ENCODE peak calls at places on chromosome 19, in seven cellular contexts. G, A, N, L, T, S and J are unnamed samples.

GRCh38 chr19:35545855-35546381 is 492 bp downstream of the TMEM147 start:
- DNase-seq in N (no peak), L (peak), G (no peak), S (peak), A (no peak), T (no peak), J (peak)

GRCh38 chr19:48490980-48491792 is 20.4 kb downstream of the LMTK3 start:
- DNase-seq in S (peak), L (peak), G (no peak), T (peak), A (peak), N (no peak), J (peak)

GRCh38 chr19:40217921-40218890 is at the start of gene TTC9B:
- DNase-seq in L (peak), G (no peak), S (peak), N (no peak), T (peak), A (peak), J (no peak)

GRCh38 chr19:16235811-16236710 is 38.4 kb downstream of the AP1M1 start:
- DNase-seq in T (peak), A (no peak), L (no peak), N (peak), S (peak), G (no peak), J (no peak)

GRCh38 chr19:8610041-8610927 is at the start of gene ADAMTS10:
- DNase-seq in G (no peak), T (peak), N (no peak), L (peak), A (peak), S (peak), J (peak)

GRCh38 chr19:43678512-43678911 is 8.5 kb upstream of the PLAUR start:
- DNase-seq in N (no peak), S (no peak), T (no peak), A (no peak), L (no peak), G (no peak), J (no peak)

GRCh38 chr19:33134571-33135041 is 2.7 kb downstream of the WDR88 start:
- DNase-seq in G (no peak), S (peak), A (peak), L (no peak), N (no peak), T (peak), J (no peak)

GRCh38 chr19:30880551-30880950 is 468.7 kb downstream of the TSHZ3 start:
- DNase-seq in G (no peak), S (no peak), N (no peak), L (no peak), T (no peak), A (peak), J (no peak)

GRCh38 chr19:38152461-38153379 is 71.3 kb downstream of the DPF1 start:
- DNase-seq in S (no peak), G (no peak), N (no peak), T (peak), L (no peak), A (no peak), J (no peak)

GRCh38 chr19:1232652-1233360 is 5.0 kb downstream of the CBARP start:
- DNase-seq in N (no peak), A (no peak), G (no peak), S (no peak), T (no peak), L (no peak), J (no peak)

GRCh38 chr19:53365899-53366493 is 491 bp downstream of the ZNF525 start:
- DNase-seq in A (no peak), S (peak), N (no peak), G (no peak), L (no peak), T (no peak), J (no peak)

GRCh38 chr19:33496496-33496895 is 25.1 kb downstream of the PEPD start:
- DNase-seq in A (no peak), S (no peak), T (no peak), N (no peak), G (no peak), L (no peak), J (no peak)

GRCh38 chr19:23101241-23101640 is 15.6 kb upstream of the ZNF730 start:
- DNase-seq in L (no peak), G (no peak), T (no peak), A (no peak), S (no peak), N (no peak), J (no peak)

GRCh38 chr19:16017138-16017490 is 59.2 kb upstream of the TPM4 start:
- DNase-seq in S (no peak), N (no peak), G (no peak), L (no peak), A (no peak), T (no peak), J (no peak)

GRCh38 chr19:20964798-20965197 is 41.7 kb downstream of the ZNF85 start:
- DNase-seq in N (no peak), A (peak), G (no peak), T (peak), L (no peak), S (peak), J (no peak)

GRCh38 chr19:4115050-4115817 is 8.7 kb downstream of the MAP2K2 start:
- DNase-seq in S (peak), N (no peak), A (no peak), L (peak), T (no peak), G (no peak), J (peak)

GRCh38 chr19:32735936-32736335 is 16.4 kb downstream of the TDRD12 start:
- DNase-seq in L (no peak), A (no peak), S (no peak), N (no peak), G (no peak), T (no peak), J (no peak)

GRCh38 chr19:51327066-51327985 is 14.6 kb downstream of the VSIG10L start:
- DNase-seq in N (no peak), L (peak), S (peak), T (peak), G (no peak), A (peak), J (peak)

GRCh38 chr19:36113895-36114762 is 546 bp downstream of the POLR2I start:
- DNase-seq in T (peak), L (peak), N (no peak), G (no peak), A (peak), S (peak), J (no peak)

GRCh38 chr19:56080669-56081401 is 40.3 kb downstream of the ZNF787 start:
- DNase-seq in T (peak), L (peak), N (peak), G (no peak), A (peak), S (peak), J (peak)

GRCh38 chr19:53381376-53381775 is 13.6 kb upstream of the ZNF765 start:
- DNase-seq in N (no peak), G (no peak), A (no peak), T (no peak), L (no peak), S (no peak), J (no peak)

GRCh38 chr19:15199652-15200574 is 882 bp downstream of the NOTCH3 start:
- DNase-seq in T (peak), S (no peak), L (no peak), A (peak), G (no peak), N (no peak), J (no peak)

GRCh38 chr19:38267780-38268430 is 3.5 kb downstream of the SPINT2 start:
- DNase-seq in G (no peak), T (no peak), N (no peak), S (no peak), A (no peak), L (no peak), J (no peak)

GRCh38 chr19:37654118-37654517 is 1.1 kb downstream of the ZFP30 start:
- DNase-seq in G (no peak), L (no peak), S (no peak), N (no peak), A (no peak), T (no peak), J (no peak)

GRCh38 chr19:1130801-1131717 is 27.3 kb downstream of the GPX4 start:
- DNase-seq in L (peak), N (no peak), S (peak), A (no peak), T (no peak), G (no peak), J (peak)

GRCh38 chr19:38653028-38653571 is 5.7 kb downstream of the ACTN4 start:
- DNase-seq in G (no peak), L (no peak), N (no peak), A (no peak), S (no peak), T (no peak), J (no peak)

GRCh38 chr19:42202290-42202867 is 15.1 kb downstream of the DEDD2 start:
- DNase-seq in A (no peak), N (no peak), T (no peak), G (no peak), S (peak), L (no peak), J (no peak)
- H3K27ac ChIP-seq in A (no peak), N (peak), T (no peak), G (no peak), S (no peak), L (peak), J (peak)

GRCh38 chr19:2578391-2578826 is 102.5 kb downstream of the GADD45B start:
- DNase-seq in A (peak), S (no peak), T (peak), G (no peak), N (no peak), L (no peak), J (no peak)
- H3K27ac ChIP-seq in A (no peak), S (no peak), T (peak), G (peak), N (peak), L (no peak), J (no peak)

GRCh38 chr19:57802269-57802668 is 12.4 kb downstream of the ZNF552 start:
- DNase-seq in G (no peak), S (no peak), N (no peak), L (no peak), T (peak), A (peak), J (no peak)

GRCh38 chr19:57807541-57807940 is 7.2 kb downstream of the ZNF552 start:
- DNase-seq in T (no peak), L (no peak), G (no peak), N (no peak), A (no peak), S (no peak), J (no peak)

GRCh38 chr19:57803594-57804325 is 11.0 kb downstream of the ZNF552 start:
- DNase-seq in N (no peak), L (no peak), S (peak), T (peak), G (no peak), A (peak), J (no peak)

GRCh38 chr19:57800696-57801095 is 14.0 kb downstream of the ZNF552 start:
- DNase-seq in S (no peak), N (no peak), G (no peak), L (no peak), A (no peak), T (no peak), J (no peak)

DNA sequence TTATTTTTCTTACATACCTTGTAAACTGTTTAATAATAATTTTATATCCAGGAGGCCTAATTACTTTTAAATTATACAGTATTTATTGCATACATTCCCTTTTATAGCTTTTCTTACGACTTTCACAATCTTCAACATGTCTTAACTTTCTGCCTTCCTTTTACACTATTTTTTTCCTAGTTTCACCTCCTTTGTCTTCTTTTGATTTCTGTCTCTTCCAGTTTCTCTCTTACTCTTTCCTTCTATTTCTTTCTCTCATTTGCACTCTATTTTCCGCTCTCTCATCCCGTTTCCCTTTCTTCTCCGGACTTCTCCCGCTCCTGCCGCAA is 11.5 kb downstream of the ZNF552 start:
- DNase-seq in L (no peak), S (no peak), N (no peak), T (no peak), G (no peak), A (no peak), J (no peak)
- H3K27ac ChIP-seq in L (no peak), S (no peak), N (peak), T (peak), G (peak), A (peak), J (no peak)

DNA sequence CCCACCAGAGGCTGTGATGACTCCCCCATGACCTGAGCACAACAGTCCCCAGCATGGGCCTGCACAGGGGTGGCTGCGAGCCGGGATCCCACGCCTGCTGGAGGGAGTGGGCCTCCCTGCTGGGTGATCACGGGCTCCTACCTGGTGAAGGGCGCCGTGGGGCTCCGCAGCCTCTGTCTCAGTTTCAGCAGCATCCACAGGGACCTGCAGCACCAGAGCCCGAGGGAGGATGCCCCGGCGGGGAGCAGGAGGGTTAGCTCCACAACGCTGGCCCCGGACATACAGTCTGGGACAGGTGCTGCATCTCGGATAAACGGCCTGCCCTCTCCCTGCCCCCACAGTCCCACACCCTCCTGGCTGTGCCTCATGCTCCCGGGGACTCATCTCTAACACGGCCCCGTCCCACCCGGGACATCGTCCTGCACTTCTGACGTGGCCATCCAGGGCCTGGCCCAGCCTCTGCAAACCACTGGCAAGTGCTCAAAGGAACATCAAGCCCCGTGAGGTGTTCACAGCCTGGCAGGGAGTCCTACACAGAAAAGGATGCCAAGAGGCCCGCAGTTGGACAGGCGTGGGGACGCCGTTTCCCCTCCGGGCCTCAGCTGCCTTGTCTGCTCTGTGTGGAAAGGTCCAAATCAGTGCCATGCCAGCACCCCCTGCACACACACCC is 10.5 kb downstream of the PEX11G start:
- DNase-seq in T (no peak), N (no peak), L (no peak), A (no peak), S (no peak), G (no peak), J (no peak)
- H3K27ac ChIP-seq in T (no peak), N (no peak), L (no peak), A (no peak), S (no peak), G (no peak), J (no peak)

GRCh38 chr19:22052644-22053013 is 345 bp downstream of the ZNF257 start:
- DNase-seq in G (no peak), T (no peak), A (no peak), N (no peak), L (no peak), S (no peak), J (no peak)
- H3K27ac ChIP-seq in G (no peak), T (no peak), A (no peak), N (no peak), L (peak), S (peak), J (peak)

DNA sequence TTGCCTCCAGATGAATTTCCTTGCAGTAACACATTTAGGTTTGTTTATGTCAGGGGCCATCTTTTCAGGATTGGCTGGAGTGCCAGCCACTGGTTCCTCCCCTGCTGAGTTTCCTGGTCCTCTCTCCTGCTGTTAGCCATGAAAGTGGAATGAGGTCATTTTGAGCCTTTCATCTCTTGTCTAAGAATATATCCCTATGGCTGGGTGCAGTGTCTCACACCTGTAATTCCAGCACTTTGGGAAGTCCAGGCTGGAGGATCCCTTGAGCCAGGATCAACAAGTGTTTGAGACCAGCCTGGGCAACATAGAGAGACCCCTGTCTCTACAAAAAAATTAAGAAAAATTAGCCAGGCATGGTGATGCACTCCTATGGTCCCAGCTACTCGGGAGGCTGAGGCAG is 20.7 kb downstream of the SMARCA4 start:
- DNase-seq in S (no peak), T (no peak), G (no peak), N (no peak), L (no peak), A (no peak), J (no peak)
- H3K27ac ChIP-seq in S (no peak), T (no peak), G (no peak), N (no peak), L (no peak), A (no peak), J (no peak)

GRCh38 chr19:13537454-13537853 is 31.2 kb upstream of the CACNA1A start:
- DNase-seq in L (no peak), T (peak), G (no peak), N (no peak), S (no peak), A (peak), J (no peak)
- H3K27ac ChIP-seq in L (no peak), T (no peak), G (no peak), N (no peak), S (no peak), A (no peak), J (no peak)

DNA sequence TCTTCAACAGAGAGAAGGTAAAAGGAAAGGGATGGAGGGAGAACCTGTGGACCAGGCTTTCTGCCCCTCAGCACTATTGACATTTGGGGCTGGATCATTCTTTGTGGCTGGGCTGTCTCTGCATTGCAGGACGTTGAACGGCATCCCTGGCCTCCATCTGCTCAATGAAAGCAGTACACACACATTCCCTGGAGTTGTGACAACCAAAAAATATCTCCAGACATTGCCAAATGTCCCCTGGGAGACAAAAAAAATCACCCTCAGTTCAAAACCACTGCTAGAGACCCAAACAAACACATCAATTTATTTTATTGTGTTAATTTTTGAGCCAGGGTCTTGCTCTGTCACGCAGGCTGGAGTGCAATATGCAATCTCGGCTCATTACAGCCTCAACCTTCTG is 43.3 kb downstream of the INSR start:
- DNase-seq in A (no peak), N (no peak), S (no peak), T (no peak), G (no peak), L (no peak), J (no peak)
- H3K27ac ChIP-seq in A (no peak), N (no peak), S (no peak), T (no peak), G (peak), L (no peak), J (no peak)

GRCh38 chr19:45448425-45448756 is 19.4 kb upstream of the FOSB start:
- DNase-seq in N (no peak), A (no peak), T (no peak), S (no peak), L (no peak), G (no peak), J (no peak)

GRCh38 chr19:45446944-45447343 is 20.9 kb upstream of the FOSB start:
- DNase-seq in N (no peak), T (no peak), L (no peak), A (no peak), G (no peak), S (no peak), J (no peak)

GRCh38 chr19:45450042-45450380 is 17.8 kb upstream of the FOSB start:
- DNase-seq in T (no peak), G (no peak), L (peak), A (no peak), S (peak), N (no peak), J (peak)

GRCh38 chr19:45451181-45451849 is 16.5 kb upstream of the FOSB start:
- DNase-seq in L (peak), G (no peak), N (no peak), A (no peak), S (peak), T (peak), J (peak)

DNA sequence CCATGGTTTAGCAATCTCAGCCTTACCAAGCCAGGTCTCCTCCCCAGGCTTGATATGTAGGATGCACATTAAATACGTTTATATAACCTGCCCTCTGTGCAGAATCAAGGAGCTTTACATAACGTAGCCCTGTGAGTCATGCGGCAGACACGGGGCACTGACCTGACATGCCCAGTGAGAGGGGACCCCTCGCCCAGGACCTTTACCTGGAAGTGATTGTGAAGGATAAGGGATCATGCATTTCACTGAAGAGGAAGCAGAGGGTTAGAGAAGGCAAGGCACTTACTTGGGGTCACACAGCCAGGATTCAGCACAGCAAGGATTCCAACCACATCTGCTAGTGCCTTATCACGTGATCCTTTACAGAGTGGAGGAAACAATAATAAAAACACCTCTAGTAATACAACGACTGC is 18.9 kb upstream of the FOSB start:
- DNase-seq in A (no peak), N (no peak), T (no peak), G (no peak), L (no peak), S (no peak), J (no peak)
- H3K27ac ChIP-seq in A (no peak), N (no peak), T (peak), G (no peak), L (peak), S (no peak), J (peak)